ENCODE peak calls at places on chromosomes 4 and X, in six cellular contexts. H, T, M, J, K and C are unnamed samples.
A peak's percentile ranks its signal among the peaks of the same experiment; 100 is the strongest.

GRCh38 chrX:38061335-38061734 is 55.0 kb downstream of the SYTL5 start:
- DNase-seq in H (no peak), T (no peak), M (no peak), J (no peak), K (no peak), C (no peak)

GRCh38 chrX:39859991-39860861 is 237.5 kb downstream of the BCOR start:
- DNase-seq in H (peak; percentile 90), T (peak; percentile 87), M (peak; percentile 78), J (peak; percentile 78), K (peak; percentile 41), C (peak; percentile 77)

GRCh38 chr4:177632481-177632880 is 190.2 kb upstream of the AGA start:
- DNase-seq in H (no peak), T (no peak), M (no peak), J (peak; percentile 0), K (no peak), C (no peak)

GRCh38 chrX:2823795-2824386 is 4.8 kb upstream of the GYG2 start:
- DNase-seq in H (no peak), T (no peak), M (no peak), J (no peak), K (peak; percentile 30), C (no peak)

GRCh38 chrX:139931646-139932076 is 1.2 kb downstream of the ATP11C start:
- DNase-seq in H (no peak), T (no peak), M (no peak), J (no peak), K (no peak), C (no peak)

GRCh38 chrX:24151513-24151912 is 2.0 kb downstream of the ZFX start:
- DNase-seq in H (no peak), T (no peak), M (no peak), J (no peak), K (no peak), C (no peak)

GRCh38 chr4:26878729-26879415 is 18.2 kb downstream of the STIM2 start:
- DNase-seq in H (no peak), T (no peak), M (no peak), J (peak; percentile 31), K (no peak), C (no peak)

GRCh38 chr4:77819836-77820679 is 890 bp upstream of the CNOT6L start:
- DNase-seq in H (peak; percentile 95), T (peak; percentile 84), M (peak; percentile 95), J (peak; percentile 90), K (peak; percentile 96), C (peak; percentile 90)

GRCh38 chr4:146957252-146957651 is 11.6 kb upstream of the TTC29 start:
- DNase-seq in H (peak; percentile 24), T (no peak), M (no peak), J (peak; percentile 13), K (no peak), C (no peak)

GRCh38 chr4:80213117-80213815 is 16.0 kb downstream of the PRDM8 start:
- DNase-seq in H (no peak), T (no peak), M (no peak), J (no peak), K (no peak), C (no peak)

GRCh38 chr4:11404431-11404830 is 24.3 kb downstream of the HS3ST1 start:
- DNase-seq in H (no peak), T (no peak), M (no peak), J (no peak), K (no peak), C (no peak)

GRCh38 chr4:108361886-108362285 is 193.2 kb upstream of the LEF1 start:
- DNase-seq in H (no peak), T (no peak), M (no peak), J (no peak), K (no peak), C (no peak)

GRCh38 chrX:10015711-10016515 is 48.8 kb downstream of the CLDN34 start:
- DNase-seq in H (peak; percentile 18), T (peak; percentile 46), M (peak; percentile 53), J (peak; percentile 42), K (no peak), C (peak; percentile 39)

GRCh38 chrX:39577976-39578962 is 519.5 kb downstream of the BCOR start:
- DNase-seq in H (peak; percentile 78), T (no peak), M (peak; percentile 8), J (peak; percentile 43), K (peak; percentile 41), C (no peak)

GRCh38 chr4:165152527-165152926 is 39.9 kb upstream of the TMEM192 start:
- DNase-seq in H (no peak), T (no peak), M (no peak), J (peak; percentile 85), K (no peak), C (no peak)

GRCh38 chr4:72564184-72564583 is 4.8 kb downstream of the ADAMTS3 start:
- DNase-seq in H (no peak), T (no peak), M (no peak), J (peak; percentile 60), K (no peak), C (no peak)

GRCh38 chr4:110071466-110071865 is 126.9 kb downstream of the ELOVL6 start:
- DNase-seq in H (no peak), T (no peak), M (no peak), J (no peak), K (peak; percentile 61), C (no peak)

GRCh38 chr4:17650404-17650803 is 36.0 kb downstream of the MED28 start:
- DNase-seq in H (no peak), T (no peak), M (no peak), J (no peak), K (no peak), C (no peak)

GRCh38 chr4:89788243-89789072 is 48.5 kb downstream of the SNCA start:
- DNase-seq in H (no peak), T (no peak), M (no peak), J (peak; percentile 95), K (no peak), C (no peak)

GRCh38 chr4:66097271-66097670 is 427.0 kb upstream of the EPHA5 start:
- DNase-seq in H (no peak), T (no peak), M (no peak), J (no peak), K (no peak), C (no peak)

GRCh38 chr4:127856485-127857447 is 23.9 kb upstream of the PLK4 start:
- DNase-seq in H (peak; percentile 67), T (no peak), M (no peak), J (peak; percentile 90), K (no peak), C (no peak)

DNA sequence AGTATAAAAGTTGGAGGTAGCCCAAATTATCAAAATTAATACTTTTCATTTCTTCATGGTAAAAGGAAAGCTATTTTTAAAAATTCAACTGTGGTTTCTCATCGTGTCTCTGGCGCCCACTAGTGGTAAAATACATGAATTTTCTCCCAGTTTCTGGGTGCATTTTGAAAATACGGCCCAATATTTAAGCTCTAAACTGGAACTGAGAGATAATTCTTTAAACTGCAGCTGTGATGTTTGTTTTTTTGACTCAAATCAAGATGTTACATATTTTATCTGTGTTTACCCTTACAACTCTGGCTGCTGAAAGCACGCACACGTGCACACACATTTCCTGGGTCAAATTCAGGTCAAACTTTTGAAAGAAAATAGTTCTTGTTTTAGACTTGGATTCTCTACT is 123.9 kb upstream of the ACSL4 start:
- DNase-seq in H (peak; percentile 38), T (no peak), M (peak; percentile 35), J (peak; percentile 54), K (no peak), C (no peak)
- TF ChIP-seq CTCF in H (peak; percentile 50), T (peak; percentile 96), M (peak; percentile 88), J (peak; percentile 61), K (peak; percentile 70), C (peak; percentile 46)

GRCh38 chrX:43682726-43683125 is 26.6 kb downstream of the MAOA start:
- DNase-seq in H (no peak), T (no peak), M (no peak), J (no peak), K (no peak), C (no peak)

GRCh38 chrX:43679058-43679457 is 23.0 kb downstream of the MAOA start:
- DNase-seq in H (no peak), T (no peak), M (no peak), J (no peak), K (no peak), C (no peak)

GRCh38 chrX:43677993-43678392 is 21.9 kb downstream of the MAOA start:
- DNase-seq in H (no peak), T (no peak), M (no peak), J (no peak), K (peak; percentile 33), C (no peak)

GRCh38 chrX:43676960-43677582 is 21.0 kb downstream of the MAOA start:
- DNase-seq in H (no peak), T (no peak), M (no peak), J (peak; percentile 74), K (no peak), C (no peak)

DNA sequence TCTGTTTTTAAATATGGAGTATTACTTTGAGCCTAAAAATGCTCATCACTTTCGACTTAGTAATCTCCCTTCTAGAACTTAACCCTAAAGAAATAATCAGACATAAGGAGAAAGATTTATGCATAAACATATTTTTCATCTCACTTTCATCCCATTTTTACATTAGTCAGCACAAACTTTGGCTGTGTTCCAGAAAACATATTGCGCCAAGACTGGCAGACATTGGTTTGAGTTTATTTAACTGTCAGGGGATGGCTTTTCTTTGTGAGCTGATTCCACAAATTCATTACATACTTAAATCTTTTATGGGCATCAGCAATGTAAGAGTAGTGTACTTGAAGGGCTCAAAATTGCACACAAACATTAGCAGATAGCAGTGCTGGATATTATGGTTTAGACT is 23.7 kb downstream of the MAOA start:
- DNase-seq in H (no peak), T (no peak), M (no peak), J (peak; percentile 64), K (no peak), C (no peak)
- TF ChIP-seq CTCF in H (no peak), T (no peak), M (no peak), J (no peak), K (no peak), C (no peak)

DNA sequence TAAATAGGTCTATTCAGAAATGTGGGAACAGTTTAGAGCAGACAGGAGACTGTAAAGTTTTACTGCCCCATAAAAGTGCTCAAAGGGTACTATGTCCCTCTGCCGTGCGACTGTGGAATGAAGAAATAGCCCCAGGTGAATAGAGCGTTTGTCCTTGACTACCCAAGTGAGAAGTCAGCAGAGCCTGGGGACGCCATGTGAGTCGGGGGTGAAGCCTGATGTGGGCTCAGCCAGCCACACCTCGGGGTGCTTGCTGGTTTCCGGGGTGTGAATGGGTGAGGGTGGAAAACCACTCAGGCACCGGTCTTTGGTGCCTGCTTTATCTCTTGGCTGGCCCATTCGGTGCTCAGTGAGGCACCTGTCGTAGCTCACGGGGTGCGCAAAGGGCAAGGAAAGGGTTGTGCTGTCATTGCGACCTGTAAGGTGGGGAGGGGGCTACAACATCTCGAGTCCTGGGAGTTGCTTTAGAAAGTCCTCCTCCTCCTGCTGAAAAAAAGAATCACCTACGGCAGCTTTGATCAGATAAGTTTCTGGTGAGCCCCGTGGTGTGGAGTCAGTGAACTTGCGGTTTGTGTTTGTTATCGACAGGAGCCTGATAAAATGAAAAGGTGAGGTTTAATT is 895 bp downstream of the TRIM2 start:
- DNase-seq in H (peak; percentile 38), T (peak; percentile 45), M (no peak), J (no peak), K (peak; percentile 76), C (no peak)
- TF ChIP-seq CTCF in H (no peak), T (peak; percentile 25), M (no peak), J (no peak), K (peak; percentile 56), C (no peak)

GRCh38 chrX:96774116-96774515 is 89.5 kb downstream of the DIAPH2 start:
- DNase-seq in H (no peak), T (no peak), M (no peak), J (no peak), K (no peak), C (no peak)

GRCh38 chrX:96771500-96771899 is 86.9 kb downstream of the DIAPH2 start:
- DNase-seq in H (no peak), T (no peak), M (no peak), J (no peak), K (no peak), C (no peak)

GRCh38 chrX:96764864-96765263 is 80.2 kb downstream of the DIAPH2 start:
- DNase-seq in H (peak; percentile 18), T (no peak), M (no peak), J (no peak), K (no peak), C (no peak)

GRCh38 chrX:96770315-96770714 is 85.7 kb downstream of the DIAPH2 start:
- DNase-seq in H (peak; percentile 25), T (no peak), M (peak; percentile 23), J (peak; percentile 31), K (no peak), C (no peak)
- TF ChIP-seq CTCF in H (peak; percentile 9), T (peak; percentile 75), M (peak; percentile 79), J (peak; percentile 31), K (no peak), C (no peak)